ENCODE peak calls at places on chromosomes 5 and 9, in ten cellular contexts. One of them, this sample, is unnamed.

GRCh38 chr5:174455301-174455700 is 269.1 kb upstream of the MSX2 start:
- DNase-seq in GM10248: no peak
- DNase-seq in GM20000: no peak
- DNase-seq in cardiac fibroblast: no peak
- DNase-seq in endodermal cell: no peak
- DNase-seq in cardiac muscle cell: no peak
- DNase-seq in tibial artery: no peak
- DNase-seq in sigmoid colon: no peak
- DNase-seq in progenitor cell of endocrine pancreas: no peak
- DNase-seq in GM13977: no peak
- DNase-seq in this sample: no peak

GRCh38 chr9:14314424-14314928 is 535 bp upstream of the NFIB start:
- DNase-seq in GM10248: peak
- DNase-seq in GM20000: peak
- DNase-seq in cardiac fibroblast: peak
- DNase-seq in endodermal cell: peak
- DNase-seq in cardiac muscle cell: peak
- DNase-seq in tibial artery: peak
- DNase-seq in sigmoid colon: peak
- DNase-seq in progenitor cell of endocrine pancreas: no peak
- DNase-seq in GM13977: peak
- DNase-seq in this sample: no peak

GRCh38 chr5:96408276-96408777 is 24.7 kb downstream of the PCSK1 start:
- DNase-seq in GM10248: no peak
- DNase-seq in GM20000: no peak
- DNase-seq in cardiac fibroblast: peak
- DNase-seq in endodermal cell: no peak
- DNase-seq in cardiac muscle cell: peak
- DNase-seq in tibial artery: no peak
- DNase-seq in sigmoid colon: no peak
- DNase-seq in progenitor cell of endocrine pancreas: no peak
- DNase-seq in GM13977: no peak
- DNase-seq in this sample: no peak

GRCh38 chr9:113143432-113144227 is 7.2 kb upstream of the SLC31A2 start:
- DNase-seq in GM10248: no peak
- DNase-seq in GM20000: no peak
- DNase-seq in cardiac fibroblast: no peak
- DNase-seq in endodermal cell: no peak
- DNase-seq in cardiac muscle cell: no peak
- DNase-seq in tibial artery: no peak
- DNase-seq in sigmoid colon: no peak
- DNase-seq in progenitor cell of endocrine pancreas: no peak
- DNase-seq in GM13977: no peak
- DNase-seq in this sample: no peak

GRCh38 chr5:169637856-169638190 is 748 bp downstream of the DOCK2 start:
- DNase-seq in GM10248: peak
- DNase-seq in GM20000: peak
- DNase-seq in cardiac fibroblast: no peak
- DNase-seq in endodermal cell: no peak
- DNase-seq in cardiac muscle cell: no peak
- DNase-seq in tibial artery: no peak
- DNase-seq in sigmoid colon: no peak
- DNase-seq in progenitor cell of endocrine pancreas: no peak
- DNase-seq in GM13977: peak
- DNase-seq in this sample: peak

GRCh38 chr5:68557162-68557936 is 341.8 kb downstream of the PIK3R1 start:
- DNase-seq in GM10248: no peak
- DNase-seq in GM20000: no peak
- DNase-seq in cardiac fibroblast: peak
- DNase-seq in endodermal cell: no peak
- DNase-seq in cardiac muscle cell: no peak
- DNase-seq in tibial artery: no peak
- DNase-seq in sigmoid colon: no peak
- DNase-seq in progenitor cell of endocrine pancreas: no peak
- DNase-seq in GM13977: no peak
- DNase-seq in this sample: no peak

GRCh38 chr9:91033802-91034201 is 232.2 kb downstream of the SYK start:
- DNase-seq in GM10248: peak
- DNase-seq in GM20000: peak
- DNase-seq in cardiac fibroblast: no peak
- DNase-seq in endodermal cell: peak
- DNase-seq in cardiac muscle cell: peak
- DNase-seq in tibial artery: no peak
- DNase-seq in sigmoid colon: no peak
- DNase-seq in progenitor cell of endocrine pancreas: no peak
- DNase-seq in GM13977: peak
- DNase-seq in this sample: peak

GRCh38 chr5:120122711-120123110 is 341.4 kb upstream of the PRR16 start:
- DNase-seq in GM10248: no peak
- DNase-seq in GM20000: no peak
- DNase-seq in cardiac fibroblast: no peak
- DNase-seq in endodermal cell: no peak
- DNase-seq in cardiac muscle cell: no peak
- DNase-seq in tibial artery: no peak
- DNase-seq in sigmoid colon: no peak
- DNase-seq in progenitor cell of endocrine pancreas: no peak
- DNase-seq in GM13977: no peak
- DNase-seq in this sample: no peak

GRCh38 chr9:128116104-128117083 is 11.1 kb downstream of the PTGES2 start:
- DNase-seq in GM10248: no peak
- DNase-seq in GM20000: no peak
- DNase-seq in cardiac fibroblast: no peak
- DNase-seq in endodermal cell: peak
- DNase-seq in cardiac muscle cell: no peak
- DNase-seq in tibial artery: no peak
- DNase-seq in sigmoid colon: peak
- DNase-seq in progenitor cell of endocrine pancreas: no peak
- DNase-seq in GM13977: no peak
- DNase-seq in this sample: no peak

GRCh38 chr5:180860273-180860886 is 696 bp downstream of the ZFP62 start:
- DNase-seq in GM10248: peak
- DNase-seq in GM20000: peak
- DNase-seq in cardiac fibroblast: no peak
- DNase-seq in endodermal cell: peak
- DNase-seq in cardiac muscle cell: no peak
- DNase-seq in tibial artery: no peak
- DNase-seq in sigmoid colon: no peak
- DNase-seq in progenitor cell of endocrine pancreas: peak
- DNase-seq in GM13977: peak
- DNase-seq in this sample: peak

GRCh38 chr5:180866985-180867384 is 5.9 kb upstream of the ZFP62 start:
- DNase-seq in GM10248: no peak
- DNase-seq in GM20000: no peak
- DNase-seq in cardiac fibroblast: no peak
- DNase-seq in endodermal cell: no peak
- DNase-seq in cardiac muscle cell: no peak
- DNase-seq in tibial artery: no peak
- DNase-seq in sigmoid colon: no peak
- DNase-seq in progenitor cell of endocrine pancreas: no peak
- DNase-seq in GM13977: no peak
- DNase-seq in this sample: no peak

GRCh38 chr5:180866296-180866695 is 5.2 kb upstream of the ZFP62 start:
- DNase-seq in GM10248: no peak
- DNase-seq in GM20000: no peak
- DNase-seq in cardiac fibroblast: no peak
- DNase-seq in endodermal cell: no peak
- DNase-seq in cardiac muscle cell: no peak
- DNase-seq in tibial artery: no peak
- DNase-seq in sigmoid colon: no peak
- DNase-seq in progenitor cell of endocrine pancreas: no peak
- DNase-seq in GM13977: no peak
- DNase-seq in this sample: no peak

GRCh38 chr5:180862645-180863044 is 1.6 kb upstream of the ZFP62 start:
- DNase-seq in GM10248: no peak
- DNase-seq in GM20000: no peak
- DNase-seq in cardiac fibroblast: no peak
- DNase-seq in endodermal cell: peak
- DNase-seq in cardiac muscle cell: no peak
- DNase-seq in tibial artery: no peak
- DNase-seq in sigmoid colon: no peak
- DNase-seq in progenitor cell of endocrine pancreas: no peak
- DNase-seq in GM13977: no peak
- DNase-seq in this sample: no peak

GRCh38 chr5:180860887-180861822 is at the start of gene ZFP62:
- DNase-seq in GM10248: peak
- DNase-seq in GM20000: peak
- DNase-seq in cardiac fibroblast: peak
- DNase-seq in endodermal cell: peak
- DNase-seq in cardiac muscle cell: peak
- DNase-seq in tibial artery: peak
- DNase-seq in sigmoid colon: peak
- DNase-seq in progenitor cell of endocrine pancreas: peak
- DNase-seq in GM13977: peak
- DNase-seq in this sample: peak
- TF ChIP-seq CTCF in GM10248: no peak
- TF ChIP-seq CTCF in GM20000: no peak
- TF ChIP-seq CTCF in cardiac fibroblast: no peak
- TF ChIP-seq CTCF in endodermal cell: peak
- TF ChIP-seq CTCF in cardiac muscle cell: no peak
- TF ChIP-seq CTCF in tibial artery: no peak
- TF ChIP-seq CTCF in sigmoid colon: no peak
- TF ChIP-seq CTCF in progenitor cell of endocrine pancreas: no peak
- TF ChIP-seq CTCF in GM13977: no peak
- TF ChIP-seq CTCF in this sample: no peak

DNA sequence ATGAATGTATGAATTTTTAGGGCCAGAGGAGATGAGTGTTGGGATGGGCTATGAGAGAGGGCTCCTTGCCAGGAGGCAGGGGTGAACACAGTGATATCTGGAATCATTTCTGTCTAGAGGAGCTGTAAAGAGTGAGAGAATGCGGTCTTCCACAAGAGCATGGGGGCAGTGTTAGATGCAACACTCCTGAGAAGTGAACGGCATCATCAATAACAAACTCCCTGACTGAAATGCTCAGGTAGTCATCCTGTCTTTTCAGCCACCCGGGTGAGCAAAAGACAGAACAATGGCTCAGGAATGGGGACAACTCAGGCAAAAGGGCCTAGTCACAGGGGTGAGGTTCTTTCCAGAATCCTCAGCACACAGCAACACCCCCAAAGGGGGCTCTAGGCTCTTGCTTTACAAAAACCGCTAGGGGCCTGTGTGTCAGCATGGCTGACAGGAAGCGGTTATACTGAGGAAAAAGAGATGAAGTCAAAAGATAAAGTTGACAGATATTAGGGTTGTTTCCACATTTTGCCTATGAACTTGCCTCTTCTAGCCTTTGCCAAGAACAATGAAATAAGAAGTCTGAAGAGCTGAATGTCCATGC is 104.6 kb upstream of the LRRTM2 start:
- DNase-seq in GM10248: no peak
- DNase-seq in GM20000: no peak
- DNase-seq in cardiac fibroblast: no peak
- DNase-seq in endodermal cell: peak
- DNase-seq in cardiac muscle cell: peak
- DNase-seq in tibial artery: no peak
- DNase-seq in sigmoid colon: no peak
- DNase-seq in progenitor cell of endocrine pancreas: no peak
- DNase-seq in GM13977: no peak
- DNase-seq in this sample: no peak
- TF ChIP-seq CTCF in GM10248: no peak
- TF ChIP-seq CTCF in GM20000: no peak
- TF ChIP-seq CTCF in cardiac fibroblast: no peak
- TF ChIP-seq CTCF in endodermal cell: no peak
- TF ChIP-seq CTCF in cardiac muscle cell: no peak
- TF ChIP-seq CTCF in tibial artery: no peak
- TF ChIP-seq CTCF in sigmoid colon: no peak
- TF ChIP-seq CTCF in progenitor cell of endocrine pancreas: no peak
- TF ChIP-seq CTCF in GM13977: no peak
- TF ChIP-seq CTCF in this sample: no peak

DNA sequence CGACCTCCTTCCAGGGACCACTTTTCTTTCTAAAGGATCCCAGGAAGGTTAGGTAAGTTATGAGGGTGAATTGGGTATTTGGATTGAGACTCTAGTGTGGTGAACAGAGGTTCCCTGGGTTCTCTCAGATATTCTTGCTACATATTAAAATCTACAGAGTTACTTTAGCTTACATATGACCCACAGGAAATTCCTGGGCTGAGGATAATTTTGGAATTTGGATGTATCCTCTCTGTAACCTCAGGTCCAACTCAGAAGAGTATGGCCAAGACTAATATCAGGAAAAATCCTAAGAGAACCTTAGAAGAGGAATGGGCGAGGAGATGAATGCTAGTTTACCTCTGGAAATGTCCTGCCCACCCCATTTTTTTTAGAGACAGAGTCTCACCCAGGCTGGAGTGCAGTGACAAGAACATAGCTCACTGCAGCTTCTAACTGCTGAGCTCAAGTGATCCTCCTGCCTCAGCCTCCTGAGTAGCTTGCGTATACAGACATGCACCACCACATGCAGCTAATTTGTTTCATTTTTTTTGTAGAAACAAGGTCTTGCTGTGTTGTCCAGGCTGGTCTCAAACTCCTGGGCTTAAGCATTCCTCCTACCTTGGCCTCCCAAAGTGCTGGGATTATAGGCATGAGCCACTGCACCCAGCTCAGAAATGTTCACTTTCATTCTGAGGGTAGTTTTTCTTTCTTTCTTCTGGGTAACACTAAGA is 196.4 kb downstream of the ARHGEF28 start:
- DNase-seq in GM10248: no peak
- DNase-seq in GM20000: no peak
- DNase-seq in cardiac fibroblast: peak
- DNase-seq in endodermal cell: no peak
- DNase-seq in cardiac muscle cell: peak
- DNase-seq in tibial artery: no peak
- DNase-seq in sigmoid colon: no peak
- DNase-seq in progenitor cell of endocrine pancreas: no peak
- DNase-seq in GM13977: no peak
- DNase-seq in this sample: no peak
- TF ChIP-seq CTCF in GM10248: no peak
- TF ChIP-seq CTCF in GM20000: no peak
- TF ChIP-seq CTCF in cardiac fibroblast: no peak
- TF ChIP-seq CTCF in endodermal cell: no peak
- TF ChIP-seq CTCF in cardiac muscle cell: no peak
- TF ChIP-seq CTCF in tibial artery: no peak
- TF ChIP-seq CTCF in sigmoid colon: no peak
- TF ChIP-seq CTCF in progenitor cell of endocrine pancreas: no peak
- TF ChIP-seq CTCF in GM13977: no peak
- TF ChIP-seq CTCF in this sample: no peak

DNA sequence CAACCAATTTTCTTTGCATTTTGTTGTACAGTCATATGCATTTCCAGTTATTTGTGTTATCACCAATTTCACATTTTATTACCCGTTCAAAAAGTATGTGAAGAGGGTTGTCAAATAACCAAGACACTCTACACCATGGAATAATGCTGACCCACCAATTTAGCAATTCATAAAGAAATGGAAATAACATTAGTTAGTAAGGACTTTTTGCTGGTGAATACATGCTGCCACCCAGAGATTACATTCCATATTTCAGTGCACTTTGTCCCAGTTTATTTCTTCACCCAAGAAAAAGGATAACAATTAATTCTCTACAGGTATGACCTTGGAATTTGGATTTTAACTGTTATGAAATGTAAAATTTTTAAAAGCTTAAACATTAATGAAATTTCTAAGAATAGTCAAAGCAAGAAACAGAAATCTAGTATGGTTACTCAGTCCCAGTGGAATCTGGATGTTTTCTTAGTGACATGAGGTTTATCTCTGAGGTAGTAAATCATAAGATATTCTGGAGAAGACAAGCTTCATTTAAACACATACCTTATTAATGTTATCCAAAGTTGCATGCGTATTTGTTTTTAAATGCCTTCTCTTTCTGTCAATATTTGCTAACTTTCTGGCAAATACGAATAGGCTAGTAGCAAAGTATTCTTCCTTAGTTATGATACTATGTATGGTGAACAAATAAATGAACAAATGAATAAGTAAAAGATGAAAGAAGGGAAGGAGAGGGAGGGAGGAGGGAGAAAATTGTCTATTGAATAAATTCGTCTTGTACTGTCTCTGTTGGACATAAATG is 100.6 kb downstream of the CETN3 start:
- DNase-seq in GM10248: no peak
- DNase-seq in GM20000: no peak
- DNase-seq in cardiac fibroblast: no peak
- DNase-seq in endodermal cell: no peak
- DNase-seq in cardiac muscle cell: no peak
- DNase-seq in tibial artery: no peak
- DNase-seq in sigmoid colon: no peak
- DNase-seq in progenitor cell of endocrine pancreas: no peak
- DNase-seq in GM13977: no peak
- DNase-seq in this sample: no peak
- TF ChIP-seq CTCF in GM10248: no peak
- TF ChIP-seq CTCF in GM20000: no peak
- TF ChIP-seq CTCF in cardiac fibroblast: no peak
- TF ChIP-seq CTCF in endodermal cell: no peak
- TF ChIP-seq CTCF in cardiac muscle cell: no peak
- TF ChIP-seq CTCF in tibial artery: no peak
- TF ChIP-seq CTCF in sigmoid colon: no peak
- TF ChIP-seq CTCF in progenitor cell of endocrine pancreas: no peak
- TF ChIP-seq CTCF in GM13977: no peak
- TF ChIP-seq CTCF in this sample: no peak

This sample was measured in HL-60.